ENCODE peak calls at places on chromosomes 4 and X, in seven cellular contexts. One of them, this sample, is unnamed.

GRCh38 chrX:106170318-106170717 is 2.2 kb downstream of the PWWP3B start:
- DNase-seq in hepatocyte: peak
- DNase-seq in astrocyte of the spinal cord: peak
- DNase-seq in ovary: no peak
- DNase-seq in right lobe of liver: no peak
- DNase-seq in left lung: no peak
- DNase-seq in HFF-Myc: no peak
- DNase-seq in this sample: no peak

GRCh38 chrX:5113128-5113527 is 1115.5 kb downstream of the NLGN4X start:
- DNase-seq in astrocyte of the spinal cord: peak
- DNase-seq in hepatocyte: peak
- DNase-seq in ovary: no peak
- DNase-seq in left lung: no peak
- DNase-seq in HFF-Myc: no peak
- DNase-seq in right lobe of liver: no peak
- DNase-seq in this sample: no peak

GRCh38 chrX:17633546-17633945 is 103.7 kb upstream of the SCML1 start:
- DNase-seq in astrocyte of the spinal cord: no peak
- DNase-seq in right lobe of liver: no peak
- DNase-seq in hepatocyte: no peak
- DNase-seq in left lung: no peak
- DNase-seq in ovary: no peak
- DNase-seq in HFF-Myc: no peak
- DNase-seq in this sample: no peak

GRCh38 chr4:173288698-173289350 is 45.3 kb downstream of the HMGB2 start:
- DNase-seq in HFF-Myc: no peak
- DNase-seq in hepatocyte: no peak
- DNase-seq in left lung: no peak
- DNase-seq in astrocyte of the spinal cord: no peak
- DNase-seq in right lobe of liver: no peak
- DNase-seq in ovary: no peak
- DNase-seq in this sample: no peak

GRCh38 chrX:8846271-8846670 is 45.1 kb upstream of the FAM9A start:
- DNase-seq in left lung: no peak
- DNase-seq in ovary: no peak
- DNase-seq in astrocyte of the spinal cord: no peak
- DNase-seq in hepatocyte: no peak
- DNase-seq in right lobe of liver: no peak
- DNase-seq in HFF-Myc: no peak
- DNase-seq in this sample: no peak

GRCh38 chr4:120874792-120875774 is 47.4 kb downstream of the PRDM5 start:
- DNase-seq in ovary: no peak
- DNase-seq in astrocyte of the spinal cord: no peak
- DNase-seq in HFF-Myc: no peak
- DNase-seq in left lung: no peak
- DNase-seq in hepatocyte: no peak
- DNase-seq in right lobe of liver: no peak
- DNase-seq in this sample: no peak

GRCh38 chrX:113802837-113803236 is 781.0 kb upstream of the HTR2C start:
- DNase-seq in astrocyte of the spinal cord: no peak
- DNase-seq in left lung: no peak
- DNase-seq in hepatocyte: no peak
- DNase-seq in HFF-Myc: no peak
- DNase-seq in ovary: no peak
- DNase-seq in right lobe of liver: no peak
- DNase-seq in this sample: no peak

GRCh38 chr4:24533364-24533763 is 51.0 kb downstream of the DHX15 start:
- DNase-seq in left lung: no peak
- DNase-seq in right lobe of liver: no peak
- DNase-seq in HFF-Myc: no peak
- DNase-seq in ovary: no peak
- DNase-seq in astrocyte of the spinal cord: no peak
- DNase-seq in hepatocyte: no peak
- DNase-seq in this sample: no peak

GRCh38 chr4:169117591-169118081 is 107.6 kb upstream of the CBR4 start:
- DNase-seq in hepatocyte: no peak
- DNase-seq in HFF-Myc: no peak
- DNase-seq in astrocyte of the spinal cord: peak
- DNase-seq in right lobe of liver: no peak
- DNase-seq in ovary: no peak
- DNase-seq in left lung: no peak
- DNase-seq in this sample: no peak

GRCh38 chr4:99679204-99679603 is 21.6 kb upstream of the C4orf54 start:
- DNase-seq in hepatocyte: peak
- DNase-seq in astrocyte of the spinal cord: no peak
- DNase-seq in left lung: no peak
- DNase-seq in ovary: peak
- DNase-seq in right lobe of liver: peak
- DNase-seq in HFF-Myc: no peak
- DNase-seq in this sample: no peak

GRCh38 chr4:132071815-132072214 is 1077.3 kb upstream of the PCDH10 start:
- DNase-seq in ovary: no peak
- DNase-seq in HFF-Myc: no peak
- DNase-seq in astrocyte of the spinal cord: peak
- DNase-seq in left lung: no peak
- DNase-seq in right lobe of liver: no peak
- DNase-seq in hepatocyte: no peak
- DNase-seq in this sample: no peak

GRCh38 chr4:79864470-79865190 is 208.4 kb downstream of the ANTXR2 start:
- DNase-seq in HFF-Myc: no peak
- DNase-seq in astrocyte of the spinal cord: no peak
- DNase-seq in ovary: no peak
- DNase-seq in left lung: no peak
- DNase-seq in hepatocyte: no peak
- DNase-seq in right lobe of liver: no peak
- DNase-seq in this sample: no peak

GRCh38 chrX:115408736-115409390 is 119.3 kb downstream of the LUZP4 start:
- DNase-seq in astrocyte of the spinal cord: peak
- DNase-seq in ovary: no peak
- DNase-seq in HFF-Myc: no peak
- DNase-seq in hepatocyte: no peak
- DNase-seq in right lobe of liver: no peak
- DNase-seq in left lung: no peak
- DNase-seq in this sample: no peak

GRCh38 chr4:85812776-85813175 is 337.8 kb downstream of the ARHGAP24 start:
- DNase-seq in left lung: no peak
- DNase-seq in right lobe of liver: no peak
- DNase-seq in HFF-Myc: no peak
- DNase-seq in hepatocyte: no peak
- DNase-seq in ovary: no peak
- DNase-seq in astrocyte of the spinal cord: peak
- DNase-seq in this sample: no peak

GRCh38 chrX:18873189-18873791 is 110.6 kb downstream of the PHKA2 start:
- DNase-seq in right lobe of liver: no peak
- DNase-seq in hepatocyte: no peak
- DNase-seq in left lung: no peak
- DNase-seq in astrocyte of the spinal cord: peak
- DNase-seq in ovary: no peak
- DNase-seq in HFF-Myc: peak
- DNase-seq in this sample: no peak

GRCh38 chr4:77783881-77784280 is 35.3 kb downstream of the CNOT6L start:
- DNase-seq in ovary: no peak
- DNase-seq in right lobe of liver: no peak
- DNase-seq in HFF-Myc: no peak
- DNase-seq in hepatocyte: no peak
- DNase-seq in left lung: no peak
- DNase-seq in astrocyte of the spinal cord: no peak
- DNase-seq in this sample: no peak

GRCh38 chr4:32073542-32073941 is 1353.4 kb downstream of the PCDH7 start:
- DNase-seq in astrocyte of the spinal cord: no peak
- DNase-seq in hepatocyte: no peak
- DNase-seq in ovary: no peak
- DNase-seq in HFF-Myc: no peak
- DNase-seq in right lobe of liver: no peak
- DNase-seq in left lung: no peak
- DNase-seq in this sample: no peak

GRCh38 chr4:3613980-3614730 is 81.9 kb upstream of the LRPAP1 start:
- DNase-seq in hepatocyte: no peak
- DNase-seq in right lobe of liver: peak
- DNase-seq in astrocyte of the spinal cord: no peak
- DNase-seq in ovary: no peak
- DNase-seq in left lung: peak
- DNase-seq in HFF-Myc: no peak
- DNase-seq in this sample: peak

GRCh38 chr4:180784940-180785339 is 1458.3 kb upstream of the TENM3 start:
- DNase-seq in hepatocyte: no peak
- DNase-seq in ovary: no peak
- DNase-seq in right lobe of liver: no peak
- DNase-seq in left lung: no peak
- DNase-seq in astrocyte of the spinal cord: no peak
- DNase-seq in HFF-Myc: no peak
- DNase-seq in this sample: no peak

GRCh38 chr4:116357758-116358157 is 727.6 kb downstream of the TRAM1L1 start:
- DNase-seq in astrocyte of the spinal cord: peak
- DNase-seq in ovary: no peak
- DNase-seq in right lobe of liver: no peak
- DNase-seq in hepatocyte: peak
- DNase-seq in HFF-Myc: no peak
- DNase-seq in left lung: no peak
- DNase-seq in this sample: peak

GRCh38 chr4:80071643-80072606 is 1.1 kb downstream of the ANTXR2 start:
- DNase-seq in right lobe of liver: peak
- DNase-seq in left lung: peak
- DNase-seq in ovary: peak
- DNase-seq in HFF-Myc: no peak
- DNase-seq in hepatocyte: peak
- DNase-seq in astrocyte of the spinal cord: peak
- DNase-seq in this sample: peak

GRCh38 chr4:183355405-183355804 is 33.2 kb upstream of the CLDN24 start:
- DNase-seq in astrocyte of the spinal cord: peak
- DNase-seq in right lobe of liver: no peak
- DNase-seq in left lung: no peak
- DNase-seq in ovary: no peak
- DNase-seq in HFF-Myc: no peak
- DNase-seq in hepatocyte: no peak
- DNase-seq in this sample: no peak

GRCh38 chr4:137993232-137993631 is 248.9 kb downstream of the SLC7A11 start:
- DNase-seq in astrocyte of the spinal cord: no peak
- DNase-seq in ovary: no peak
- DNase-seq in hepatocyte: no peak
- DNase-seq in left lung: no peak
- DNase-seq in HFF-Myc: no peak
- DNase-seq in right lobe of liver: no peak
- DNase-seq in this sample: no peak

GRCh38 chr4:8540991-8541390 is 39.2 kb upstream of the GPR78 start:
- DNase-seq in right lobe of liver: no peak
- DNase-seq in left lung: peak
- DNase-seq in astrocyte of the spinal cord: no peak
- DNase-seq in HFF-Myc: no peak
- DNase-seq in hepatocyte: no peak
- DNase-seq in ovary: peak
- DNase-seq in this sample: no peak

GRCh38 chr4:165294907-165295306 is 32.6 kb upstream of the MSMO1 start:
- DNase-seq in HFF-Myc: no peak
- DNase-seq in astrocyte of the spinal cord: no peak
- DNase-seq in ovary: no peak
- DNase-seq in right lobe of liver: no peak
- DNase-seq in hepatocyte: no peak
- DNase-seq in left lung: no peak
- DNase-seq in this sample: no peak

GRCh38 chr4:124199185-124199584 is 513.3 kb downstream of the ANKRD50 start:
- DNase-seq in left lung: no peak
- DNase-seq in right lobe of liver: no peak
- DNase-seq in hepatocyte: no peak
- DNase-seq in astrocyte of the spinal cord: no peak
- DNase-seq in ovary: no peak
- DNase-seq in HFF-Myc: no peak
- DNase-seq in this sample: no peak
- TF ChIP-seq CTCF in left lung: no peak
- TF ChIP-seq CTCF in right lobe of liver: no peak
- TF ChIP-seq CTCF in hepatocyte: no peak
- TF ChIP-seq CTCF in astrocyte of the spinal cord: no peak
- TF ChIP-seq CTCF in ovary: no peak
- TF ChIP-seq CTCF in HFF-Myc: no peak
- TF ChIP-seq CTCF in this sample: no peak

GRCh38 chr4:23070848-23071570 is 378.3 kb downstream of the GBA3 start:
- DNase-seq in right lobe of liver: no peak
- DNase-seq in ovary: no peak
- DNase-seq in left lung: no peak
- DNase-seq in HFF-Myc: no peak
- DNase-seq in hepatocyte: no peak
- DNase-seq in astrocyte of the spinal cord: no peak
- DNase-seq in this sample: no peak
- TF ChIP-seq CTCF in right lobe of liver: no peak
- TF ChIP-seq CTCF in ovary: no peak
- TF ChIP-seq CTCF in left lung: no peak
- TF ChIP-seq CTCF in HFF-Myc: no peak
- TF ChIP-seq CTCF in hepatocyte: no peak
- TF ChIP-seq CTCF in astrocyte of the spinal cord: no peak
- TF ChIP-seq CTCF in this sample: no peak

DNA sequence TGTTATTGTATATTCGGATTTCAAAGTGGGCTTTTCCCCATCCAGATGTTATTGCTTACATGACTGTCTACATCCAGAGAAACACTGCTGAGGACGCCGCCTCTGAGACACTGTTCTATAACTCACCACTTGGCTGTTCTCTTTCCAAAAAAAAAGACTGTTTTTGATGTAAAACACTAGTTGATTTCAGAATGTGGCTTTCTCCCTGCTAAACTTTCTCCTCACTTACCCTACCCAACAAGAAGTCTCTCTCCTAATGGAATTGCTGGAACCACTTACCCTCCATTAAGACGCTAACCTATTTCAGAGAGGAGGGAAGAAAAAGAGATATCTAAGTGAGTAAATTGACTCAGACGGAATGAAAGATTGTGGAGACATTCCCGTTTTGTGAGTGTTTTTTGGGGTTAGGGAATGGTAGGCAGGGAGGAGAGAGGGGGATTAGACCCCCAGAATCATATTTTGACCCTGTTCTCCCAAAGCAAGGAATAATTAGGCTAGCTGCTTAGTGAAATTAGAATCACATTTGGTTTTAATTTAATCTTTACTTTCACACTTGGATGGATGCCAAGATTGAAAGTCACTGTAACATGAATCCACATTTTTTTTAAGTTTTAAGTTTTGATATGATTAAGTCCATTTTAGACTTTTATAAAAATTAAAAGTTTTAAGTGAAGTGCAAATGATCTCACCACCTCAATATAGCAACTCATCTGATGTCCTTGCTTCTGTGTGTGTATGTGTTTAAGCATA is 174.9 kb downstream of the CHIC2 start:
- DNase-seq in left lung: no peak
- DNase-seq in astrocyte of the spinal cord: no peak
- DNase-seq in ovary: no peak
- DNase-seq in right lobe of liver: no peak
- DNase-seq in hepatocyte: peak
- DNase-seq in HFF-Myc: no peak
- DNase-seq in this sample: no peak
- TF ChIP-seq CTCF in left lung: no peak
- TF ChIP-seq CTCF in astrocyte of the spinal cord: no peak
- TF ChIP-seq CTCF in ovary: no peak
- TF ChIP-seq CTCF in right lobe of liver: no peak
- TF ChIP-seq CTCF in hepatocyte: no peak
- TF ChIP-seq CTCF in HFF-Myc: no peak
- TF ChIP-seq CTCF in this sample: no peak

DNA sequence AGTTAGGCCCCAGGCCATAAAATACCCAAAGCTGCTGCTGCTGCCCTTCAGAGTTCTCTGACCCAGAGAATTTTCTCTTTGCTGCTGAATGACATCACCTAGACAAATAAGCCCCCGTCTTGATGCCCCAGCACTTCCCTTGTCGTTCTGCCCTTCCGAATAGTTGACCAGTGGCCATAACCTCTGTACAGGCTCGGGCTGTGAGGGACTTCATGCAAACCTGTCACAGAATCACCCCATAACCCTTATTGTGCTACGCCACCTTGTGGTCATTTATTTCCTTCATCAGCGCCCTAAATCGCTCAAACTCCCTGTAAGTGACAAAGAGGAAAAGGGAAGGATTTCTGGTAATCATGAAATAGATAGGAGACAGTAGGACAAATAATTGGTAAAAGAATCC is 18.8 kb downstream of the SPACA5 start:
- DNase-seq in right lobe of liver: no peak
- DNase-seq in ovary: no peak
- DNase-seq in HFF-Myc: peak
- DNase-seq in hepatocyte: peak
- DNase-seq in astrocyte of the spinal cord: peak
- DNase-seq in left lung: no peak
- DNase-seq in this sample: peak
- TF ChIP-seq CTCF in right lobe of liver: peak
- TF ChIP-seq CTCF in ovary: peak
- TF ChIP-seq CTCF in HFF-Myc: peak
- TF ChIP-seq CTCF in hepatocyte: peak
- TF ChIP-seq CTCF in astrocyte of the spinal cord: peak
- TF ChIP-seq CTCF in left lung: peak
- TF ChIP-seq CTCF in this sample: peak

This sample was measured in mucosa of descending colon.